ENCODE peak calls at places on chromosomes 7 and 10, in five cellular contexts. One of them, this sample, is unnamed.

GRCh38 chr10:100996678-100997363 is 2.8 kb upstream of the LZTS2 start:
- DNase-seq in H4: no peak
- DNase-seq in retinal pigment epithelial cell: no peak
- DNase-seq in left kidney: peak
- DNase-seq in cardiac muscle cell: peak
- DNase-seq in this sample: no peak

GRCh38 chr7:73612598-73613269 is 11.6 kb downstream of the MLXIPL start:
- DNase-seq in cardiac muscle cell: peak
- DNase-seq in retinal pigment epithelial cell: no peak
- DNase-seq in H4: peak
- DNase-seq in left kidney: peak
- DNase-seq in this sample: peak

GRCh38 chr10:95360122-95360715 is 69.4 kb upstream of the PDLIM1 start:
- DNase-seq in left kidney: peak
- DNase-seq in retinal pigment epithelial cell: no peak
- DNase-seq in H4: peak
- DNase-seq in cardiac muscle cell: no peak
- DNase-seq in this sample: peak

GRCh38 chr10:124705021-124705740 is 39.0 kb downstream of the FAM53B start:
- DNase-seq in left kidney: no peak
- DNase-seq in retinal pigment epithelial cell: no peak
- DNase-seq in cardiac muscle cell: no peak
- DNase-seq in H4: no peak
- DNase-seq in this sample: no peak

GRCh38 chr7:151137841-151138540 is 29.5 kb downstream of the GBX1 start:
- DNase-seq in cardiac muscle cell: peak
- DNase-seq in left kidney: peak
- DNase-seq in H4: no peak
- DNase-seq in retinal pigment epithelial cell: no peak
- DNase-seq in this sample: no peak

GRCh38 chr10:100653957-100654834 is 91.2 kb upstream of the PAX2 start:
- DNase-seq in left kidney: peak
- DNase-seq in retinal pigment epithelial cell: no peak
- DNase-seq in cardiac muscle cell: peak
- DNase-seq in H4: no peak
- DNase-seq in this sample: no peak

GRCh38 chr10:23371073-23371472 is 26.5 kb upstream of the C10orf67 start:
- DNase-seq in left kidney: no peak
- DNase-seq in cardiac muscle cell: no peak
- DNase-seq in H4: no peak
- DNase-seq in retinal pigment epithelial cell: no peak
- DNase-seq in this sample: no peak

GRCh38 chr7:40946549-40946948 is 756.3 kb downstream of the INHBA start:
- DNase-seq in H4: no peak
- DNase-seq in retinal pigment epithelial cell: no peak
- DNase-seq in left kidney: no peak
- DNase-seq in cardiac muscle cell: no peak
- DNase-seq in this sample: no peak

GRCh38 chr7:124330741-124331407 is 298.0 kb upstream of the TMEM229A start:
- DNase-seq in left kidney: no peak
- DNase-seq in cardiac muscle cell: no peak
- DNase-seq in H4: no peak
- DNase-seq in retinal pigment epithelial cell: no peak
- DNase-seq in this sample: no peak

GRCh38 chr7:99579281-99579955 is 18.6 kb upstream of the TMEM225B start:
- DNase-seq in retinal pigment epithelial cell: no peak
- DNase-seq in left kidney: no peak
- DNase-seq in cardiac muscle cell: no peak
- DNase-seq in H4: no peak
- DNase-seq in this sample: no peak

GRCh38 chr7:70830426-70830825 is 301.5 kb upstream of the GALNT17 start:
- DNase-seq in retinal pigment epithelial cell: no peak
- DNase-seq in H4: no peak
- DNase-seq in left kidney: no peak
- DNase-seq in cardiac muscle cell: no peak
- DNase-seq in this sample: no peak

GRCh38 chr7:23530355-23530754 is 1.4 kb downstream of the TRA2A start:
- DNase-seq in left kidney: peak
- DNase-seq in cardiac muscle cell: no peak
- DNase-seq in retinal pigment epithelial cell: no peak
- DNase-seq in H4: peak
- DNase-seq in this sample: peak

GRCh38 chr10:43299579-43299978 is 32.7 kb upstream of the RASGEF1A start:
- DNase-seq in H4: no peak
- DNase-seq in left kidney: no peak
- DNase-seq in retinal pigment epithelial cell: no peak
- DNase-seq in cardiac muscle cell: no peak
- DNase-seq in this sample: no peak

This sample was measured in lung microvascular endothelial cell.